ENCODE peak calls at places on chromosome 20, in four cellular contexts. One of them, this sample, is unnamed.
A peak's percentile ranks its signal among the peaks of the same experiment; 100 is the strongest.

GRCh38 chr20:2911200-2911599 is 37.9 kb downstream of the PTPRA start:
- DNase-seq in H1: no peak
- DNase-seq in GM12878: no peak
- DNase-seq in K562: no peak
- DNase-seq in this sample: no peak

GRCh38 chr20:50224553-50225255 is 34.1 kb downstream of the CEBPB start:
- DNase-seq in H1: no peak
- DNase-seq in K562: no peak
- DNase-seq in GM12878: no peak
- DNase-seq in this sample: no peak

GRCh38 chr20:22796465-22797077 is 212.2 kb upstream of the FOXA2 start:
- DNase-seq in K562: no peak
- DNase-seq in GM12878: no peak
- DNase-seq in H1: no peak
- DNase-seq in this sample: no peak

GRCh38 chr20:55266361-55266760 is 739.0 kb downstream of the CBLN4 start:
- DNase-seq in K562: no peak
- DNase-seq in H1: no peak
- DNase-seq in GM12878: no peak
- DNase-seq in this sample: no peak

GRCh38 chr20:8190043-8190880 is 58.2 kb downstream of the PLCB1 start:
- DNase-seq in GM12878: no peak
- DNase-seq in H1: no peak
- DNase-seq in K562: no peak
- DNase-seq in this sample: peak; percentile 91

GRCh38 chr20:32642257-32643046 is 31.3 kb downstream of the C20orf203 start:
- DNase-seq in GM12878: no peak
- DNase-seq in K562: peak; percentile 95
- DNase-seq in H1: no peak
- DNase-seq in this sample: no peak

GRCh38 chr20:11796041-11796440 is 121.7 kb upstream of the BTBD3 start:
- DNase-seq in K562: no peak
- DNase-seq in GM12878: no peak
- DNase-seq in H1: no peak
- DNase-seq in this sample: no peak

GRCh38 chr20:10522328-10522727 is 87.2 kb downstream of the SLX4IP start:
- DNase-seq in K562: no peak
- DNase-seq in GM12878: no peak
- DNase-seq in H1: no peak
- DNase-seq in this sample: no peak

GRCh38 chr20:40960521-40960956 is 68.1 kb upstream of the TOP1 start:
- DNase-seq in H1: no peak
- DNase-seq in GM12878: no peak
- DNase-seq in K562: no peak
- DNase-seq in this sample: no peak

GRCh38 chr20:60147004-60147403 is 188.8 kb downstream of the CDH26 start:
- DNase-seq in H1: no peak
- DNase-seq in GM12878: no peak
- DNase-seq in K562: no peak
- DNase-seq in this sample: no peak

GRCh38 chr20:48875914-48876240 is 45.6 kb upstream of the ARFGEF2 start:
- DNase-seq in H1: no peak
- DNase-seq in K562: peak; percentile 38
- DNase-seq in GM12878: no peak
- DNase-seq in this sample: no peak

GRCh38 chr20:43669332-43669731 is 2.4 kb downstream of the MYBL2 start:
- DNase-seq in GM12878: no peak
- DNase-seq in K562: no peak
- DNase-seq in H1: no peak
- DNase-seq in this sample: no peak

GRCh38 chr20:184288-184687 is 5.2 kb downstream of the DEFB128 start:
- DNase-seq in K562: no peak
- DNase-seq in H1: no peak
- DNase-seq in GM12878: no peak
- DNase-seq in this sample: no peak

GRCh38 chr20:63873477-63873971 is 8.5 kb downstream of the TPD52L2 start:
- DNase-seq in GM12878: no peak
- DNase-seq in H1: no peak
- DNase-seq in K562: no peak
- DNase-seq in this sample: no peak

GRCh38 chr20:5751856-5752255 is 1.7 kb downstream of the SHLD1 start:
- DNase-seq in GM12878: no peak
- DNase-seq in K562: peak; percentile 57
- DNase-seq in H1: no peak
- DNase-seq in this sample: no peak

GRCh38 chr20:18740726-18741125 is 72.9 kb upstream of the SCP2D1 start:
- DNase-seq in H1: no peak
- DNase-seq in GM12878: no peak
- DNase-seq in K562: no peak
- DNase-seq in this sample: no peak

GRCh38 chr20:25421107-25421506 is 13.6 kb downstream of the GINS1 start:
- DNase-seq in H1: no peak
- DNase-seq in K562: no peak
- DNase-seq in GM12878: no peak
- DNase-seq in this sample: no peak

GRCh38 chr20:1362484-1362883 is 30.4 kb downstream of the FKBP1A start:
- DNase-seq in K562: no peak
- DNase-seq in GM12878: no peak
- DNase-seq in H1: no peak
- DNase-seq in this sample: no peak

GRCh38 chr20:40990542-40991120 is 38.0 kb upstream of the TOP1 start:
- DNase-seq in GM12878: peak; percentile 70
- DNase-seq in H1: peak; percentile 70
- DNase-seq in K562: peak; percentile 90
- DNase-seq in this sample: peak; percentile 93

GRCh38 chr20:36482044-36482473 is 59.3 kb upstream of the MYL9 start:
- DNase-seq in H1: no peak
- DNase-seq in K562: no peak
- DNase-seq in GM12878: no peak
- DNase-seq in this sample: no peak

GRCh38 chr20:60087563-60088105 is 129.4 kb downstream of the CDH26 start:
- DNase-seq in K562: no peak
- DNase-seq in GM12878: no peak
- DNase-seq in H1: no peak
- DNase-seq in this sample: no peak

GRCh38 chr20:25553819-25554296 is 31.5 kb downstream of the NINL start:
- DNase-seq in H1: no peak
- DNase-seq in K562: no peak
- DNase-seq in GM12878: no peak
- DNase-seq in this sample: peak; percentile 62

GRCh38 chr20:51315390-51315789 is 227.1 kb downstream of the NFATC2 start:
- DNase-seq in H1: no peak
- DNase-seq in K562: no peak
- DNase-seq in GM12878: no peak
- DNase-seq in this sample: no peak

GRCh38 chr20:2331092-2331491 is 35.3 kb downstream of the TGM3 start:
- DNase-seq in K562: no peak
- DNase-seq in GM12878: no peak
- DNase-seq in H1: no peak
- DNase-seq in this sample: no peak

GRCh38 chr20:8153281-8153908 is 21.3 kb downstream of the PLCB1 start:
- DNase-seq in K562: no peak
- DNase-seq in H1: no peak
- DNase-seq in GM12878: peak; percentile 51
- DNase-seq in this sample: no peak

GRCh38 chr20:52054123-52054522 is 137.5 kb downstream of the ZFP64 start:
- DNase-seq in K562: no peak
- DNase-seq in H1: no peak
- DNase-seq in GM12878: no peak
- DNase-seq in this sample: no peak

GRCh38 chr20:4811661-4812181 is 90.0 kb downstream of the PRND start:
- DNase-seq in H1: no peak
- DNase-seq in GM12878: peak; percentile 38
- DNase-seq in K562: no peak
- DNase-seq in this sample: no peak

GRCh38 chr20:24034820-24035219 is 46.2 kb upstream of the GGTLC1 start:
- DNase-seq in K562: no peak
- DNase-seq in GM12878: no peak
- DNase-seq in H1: no peak
- DNase-seq in this sample: peak; percentile 78

GRCh38 chr20:21303872-21304586 is 898 bp downstream of the XRN2 start:
- DNase-seq in K562: no peak
- DNase-seq in H1: no peak
- DNase-seq in GM12878: no peak
- DNase-seq in this sample: no peak

GRCh38 chr20:50996901-50997830 is 25.7 kb downstream of the KCNG1 start:
- DNase-seq in GM12878: no peak
- DNase-seq in K562: peak; percentile 8
- DNase-seq in H1: no peak
- DNase-seq in this sample: no peak

GRCh38 chr20:52150440-52151258 is 40.9 kb downstream of the ZFP64 start:
- DNase-seq in K562: peak; percentile 55
- DNase-seq in H1: no peak
- DNase-seq in GM12878: peak; percentile 24
- DNase-seq in this sample: peak; percentile 58

GRCh38 chr20:33796263-33796906 is 14.8 kb upstream of the CHMP4B start:
- DNase-seq in K562: no peak
- DNase-seq in H1: no peak
- DNase-seq in GM12878: no peak
- DNase-seq in this sample: no peak

GRCh38 chr20:20946122-20946759 is 159.9 kb downstream of the LINC00237 start:
- DNase-seq in K562: peak; percentile 83
- DNase-seq in GM12878: no peak
- DNase-seq in H1: no peak
- DNase-seq in this sample: no peak

GRCh38 chr20:61192254-61192950 is 59.7 kb upstream of the CDH4 start:
- DNase-seq in K562: no peak
- DNase-seq in GM12878: no peak
- DNase-seq in H1: no peak
- DNase-seq in this sample: no peak

GRCh38 chr20:32614772-32615171 is 29.6 kb upstream of the NOL4L start:
- DNase-seq in GM12878: no peak
- DNase-seq in H1: no peak
- DNase-seq in K562: no peak
- DNase-seq in this sample: no peak

GRCh38 chr20:37627767-37628130 is 66.1 kb upstream of the CTNNBL1 start:
- DNase-seq in H1: no peak
- DNase-seq in GM12878: no peak
- DNase-seq in K562: no peak
- DNase-seq in this sample: no peak

GRCh38 chr20:37627060-37627766 is 66.6 kb upstream of the CTNNBL1 start:
- DNase-seq in H1: peak; percentile 17
- DNase-seq in GM12878: no peak
- DNase-seq in K562: peak; percentile 77
- DNase-seq in this sample: peak; percentile 61

GRCh38 chr20:37622728-37623127 is 71.1 kb upstream of the CTNNBL1 start:
- DNase-seq in H1: no peak
- DNase-seq in K562: no peak
- DNase-seq in GM12878: no peak
- DNase-seq in this sample: no peak

GRCh38 chr20:37630161-37630560 is 63.7 kb upstream of the CTNNBL1 start:
- DNase-seq in K562: no peak
- DNase-seq in GM12878: no peak
- DNase-seq in H1: no peak
- DNase-seq in this sample: no peak

GRCh38 chr20:37624963-37625362 is 68.9 kb upstream of the CTNNBL1 start:
- DNase-seq in H1: no peak
- DNase-seq in GM12878: no peak
- DNase-seq in K562: no peak
- DNase-seq in this sample: no peak
- TF ChIP-seq CBX5 in H1: no peak
- TF ChIP-seq CBX5 in GM12878: no peak
- TF ChIP-seq CBX5 in K562: no peak
- TF ChIP-seq CBX5 in this sample: no peak

DNA sequence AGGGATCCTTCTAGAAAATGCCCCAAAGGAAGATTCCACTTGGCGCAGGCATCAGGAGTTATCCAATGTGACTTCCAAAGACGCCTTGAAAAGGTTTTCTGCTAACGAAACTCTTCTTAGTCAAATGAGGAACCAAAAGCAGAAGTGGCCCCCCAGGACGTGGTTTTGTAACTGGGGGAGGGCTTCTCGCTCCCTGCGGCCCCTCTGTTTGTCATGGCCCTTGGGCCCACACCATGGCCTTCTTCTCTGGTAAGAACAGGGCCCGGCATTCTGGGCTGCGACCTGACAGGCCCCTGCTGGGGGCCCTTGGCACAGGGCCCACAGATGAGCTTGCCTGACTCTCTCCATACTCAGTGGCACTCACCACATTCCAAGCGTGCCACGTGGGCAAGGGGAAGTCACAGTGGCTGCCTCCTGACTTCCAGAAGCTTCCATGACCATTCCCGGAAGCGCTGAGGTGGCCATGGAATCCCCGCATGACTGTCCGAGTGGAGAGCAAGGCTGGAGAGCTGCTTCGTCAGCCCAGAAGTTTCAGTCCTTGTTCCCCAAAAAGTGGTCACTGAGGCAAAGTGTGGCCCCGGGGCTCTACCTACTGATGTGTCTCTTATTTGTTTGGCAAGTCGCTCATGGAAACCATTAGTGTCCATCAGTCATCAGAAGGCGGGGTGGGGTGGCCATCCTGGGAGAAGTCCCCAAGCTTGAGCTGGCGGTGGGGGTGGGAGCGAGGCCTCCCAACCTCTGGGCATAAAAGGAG is 881 bp upstream of the CTSZ start:
- DNase-seq in GM12878: peak; percentile 60
- DNase-seq in K562: peak; percentile 55
- DNase-seq in H1: no peak
- DNase-seq in this sample: no peak
- TF ChIP-seq KDM1A in GM12878: no peak
- TF ChIP-seq KDM1A in K562: no peak
- TF ChIP-seq KDM1A in H1: no peak
- TF ChIP-seq KDM1A in this sample: no peak

DNA sequence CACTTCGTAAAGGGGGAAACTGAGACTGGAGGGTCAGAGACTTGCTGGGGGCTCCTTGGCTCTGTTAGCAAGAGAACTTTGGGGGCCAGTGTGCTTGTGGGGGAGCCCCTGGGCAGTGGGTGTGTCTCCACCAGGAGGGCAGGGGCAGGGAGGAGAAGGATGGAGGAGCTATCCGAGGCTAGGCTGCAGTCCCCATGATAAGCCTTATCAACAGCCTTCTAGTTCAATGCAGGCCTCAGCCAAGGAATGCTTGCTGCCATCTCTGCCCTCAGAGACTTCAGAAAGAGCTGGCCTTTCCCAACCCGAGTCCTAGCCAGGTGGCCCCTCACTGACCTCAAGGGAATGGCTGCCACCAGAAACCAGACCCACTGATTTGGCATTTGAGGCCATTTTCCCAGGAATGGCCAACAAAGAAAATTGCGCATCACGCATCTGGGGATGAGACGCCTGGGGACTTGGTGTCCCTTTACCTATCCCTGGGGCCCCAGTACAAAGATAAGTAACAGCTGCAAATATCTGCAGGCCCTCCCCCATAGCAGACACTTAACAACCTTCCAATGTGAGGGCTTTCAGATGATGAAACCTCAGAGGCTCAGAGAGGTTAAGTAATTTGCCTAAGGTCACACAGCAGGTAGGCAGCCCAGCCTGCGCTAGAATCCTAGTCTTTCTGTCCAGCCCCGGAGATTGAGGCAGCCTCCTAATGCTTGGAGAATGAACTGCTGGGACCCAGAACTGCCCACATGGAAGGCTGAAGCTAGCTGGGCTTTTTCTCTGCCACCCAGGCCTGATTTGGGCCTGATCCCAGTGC is 4.9 kb downstream of the TGM2 start:
- DNase-seq in H1: no peak
- DNase-seq in K562: peak; percentile 92
- DNase-seq in GM12878: no peak
- DNase-seq in this sample: no peak
- TF ChIP-seq ZNF274 in H1: no peak
- TF ChIP-seq ZNF274 in K562: peak; percentile 67
- TF ChIP-seq ZNF274 in GM12878: no peak
- TF ChIP-seq ZNF274 in this sample: no peak

GRCh38 chr20:58236612-58237317 is 8.3 kb upstream of the ANKRD60 start:
- DNase-seq in GM12878: peak; percentile 12
- DNase-seq in H1: peak; percentile 34
- DNase-seq in K562: peak; percentile 83
- DNase-seq in this sample: peak; percentile 52
- TF ChIP-seq CBX5 in GM12878: no peak
- TF ChIP-seq CBX5 in H1: no peak
- TF ChIP-seq CBX5 in K562: no peak
- TF ChIP-seq CBX5 in this sample: peak; percentile 57